ENCODE peak calls at places on chromosomes 7 and 10, in five cellular contexts. One of them, this sample, is unnamed.

GRCh38 chr7:90570373-90570959 is 25.7 kb upstream of the CDK14 start:
- DNase-seq in GM12892: no peak
- DNase-seq in neural progenitor cell: no peak
- DNase-seq in iris pigment epithelial cell: peak
- DNase-seq in lower leg skin: no peak
- DNase-seq in this sample: no peak

GRCh38 chr7:47328392-47329319 is 253.3 kb downstream of the TNS3 start:
- DNase-seq in iris pigment epithelial cell: no peak
- DNase-seq in lower leg skin: no peak
- DNase-seq in GM12892: no peak
- DNase-seq in neural progenitor cell: no peak
- DNase-seq in this sample: no peak

GRCh38 chr10:13717936-13718772 is 131.4 kb downstream of the PRPF18 start:
- DNase-seq in lower leg skin: peak
- DNase-seq in iris pigment epithelial cell: peak
- DNase-seq in neural progenitor cell: no peak
- DNase-seq in GM12892: no peak
- DNase-seq in this sample: no peak

GRCh38 chr10:80356563-80356999 is at the start of the genes DYDC1 and DYDC2:
- DNase-seq in GM12892: no peak
- DNase-seq in neural progenitor cell: peak
- DNase-seq in lower leg skin: no peak
- DNase-seq in iris pigment epithelial cell: peak
- DNase-seq in this sample: peak

GRCh38 chr7:116547347-116547746 is 22.5 kb downstream of the CAV1 start:
- DNase-seq in lower leg skin: no peak
- DNase-seq in neural progenitor cell: no peak
- DNase-seq in iris pigment epithelial cell: peak
- DNase-seq in GM12892: no peak
- DNase-seq in this sample: no peak

GRCh38 chr7:101705327-101705726 is 76.2 kb upstream of the MYL10 start:
- DNase-seq in GM12892: no peak
- DNase-seq in lower leg skin: no peak
- DNase-seq in neural progenitor cell: no peak
- DNase-seq in iris pigment epithelial cell: no peak
- DNase-seq in this sample: no peak

GRCh38 chr7:26910221-26910620 is 45.8 kb upstream of the SKAP2 start:
- DNase-seq in GM12892: no peak
- DNase-seq in neural progenitor cell: no peak
- DNase-seq in iris pigment epithelial cell: peak
- DNase-seq in lower leg skin: no peak
- DNase-seq in this sample: no peak

GRCh38 chr10:44517635-44518034 is 132.7 kb upstream of the CXCL12 start:
- DNase-seq in GM12892: no peak
- DNase-seq in lower leg skin: no peak
- DNase-seq in neural progenitor cell: peak
- DNase-seq in iris pigment epithelial cell: no peak
- DNase-seq in this sample: no peak

GRCh38 chr10:2791774-2792443 is 275.4 kb upstream of the PFKP start:
- DNase-seq in iris pigment epithelial cell: no peak
- DNase-seq in GM12892: no peak
- DNase-seq in lower leg skin: no peak
- DNase-seq in neural progenitor cell: no peak
- DNase-seq in this sample: no peak

GRCh38 chr10:79171504-79171903 is 102.7 kb downstream of the ZMIZ1 start:
- DNase-seq in GM12892: no peak
- DNase-seq in lower leg skin: no peak
- DNase-seq in iris pigment epithelial cell: no peak
- DNase-seq in neural progenitor cell: no peak
- DNase-seq in this sample: no peak

GRCh38 chr7:131369354-131369753 is 41.7 kb downstream of the MKLN1 start:
- DNase-seq in lower leg skin: no peak
- DNase-seq in iris pigment epithelial cell: peak
- DNase-seq in neural progenitor cell: no peak
- DNase-seq in GM12892: no peak
- DNase-seq in this sample: no peak

GRCh38 chr10:96987842-96988175 is 155.7 kb downstream of the LCOR start:
- DNase-seq in lower leg skin: no peak
- DNase-seq in GM12892: no peak
- DNase-seq in neural progenitor cell: no peak
- DNase-seq in iris pigment epithelial cell: no peak
- DNase-seq in this sample: no peak

GRCh38 chr7:116216956-116217570 is 6.7 kb downstream of the TES start:
- DNase-seq in neural progenitor cell: no peak
- DNase-seq in lower leg skin: no peak
- DNase-seq in GM12892: no peak
- DNase-seq in iris pigment epithelial cell: peak
- DNase-seq in this sample: no peak

GRCh38 chr10:47231414-47231813 is 68.6 kb upstream of the GDF10 start:
- DNase-seq in lower leg skin: peak
- DNase-seq in GM12892: no peak
- DNase-seq in iris pigment epithelial cell: no peak
- DNase-seq in neural progenitor cell: no peak
- DNase-seq in this sample: no peak

GRCh38 chr7:36639826-36640225 is 84.5 kb downstream of the AOAH start:
- DNase-seq in GM12892: no peak
- DNase-seq in neural progenitor cell: no peak
- DNase-seq in iris pigment epithelial cell: no peak
- DNase-seq in lower leg skin: no peak
- DNase-seq in this sample: no peak

GRCh38 chr7:98400538-98401427 is at the start of gene BAIAP2L1:
- DNase-seq in neural progenitor cell: peak
- DNase-seq in iris pigment epithelial cell: peak
- DNase-seq in GM12892: peak
- DNase-seq in lower leg skin: peak
- DNase-seq in this sample: peak

GRCh38 chr7:9100289-9100688 is 666.9 kb downstream of the NXPH1 start:
- DNase-seq in neural progenitor cell: no peak
- DNase-seq in lower leg skin: no peak
- DNase-seq in GM12892: no peak
- DNase-seq in iris pigment epithelial cell: no peak
- DNase-seq in this sample: no peak

GRCh38 chr10:126459878-126460481 is 71.7 kb upstream of the ADAM12 start:
- DNase-seq in iris pigment epithelial cell: peak
- DNase-seq in lower leg skin: no peak
- DNase-seq in GM12892: no peak
- DNase-seq in neural progenitor cell: no peak
- DNase-seq in this sample: no peak

GRCh38 chr10:80581469-80581835 is 43.8 kb downstream of the SH2D4B start:
- DNase-seq in neural progenitor cell: no peak
- DNase-seq in lower leg skin: no peak
- DNase-seq in iris pigment epithelial cell: no peak
- DNase-seq in GM12892: no peak
- DNase-seq in this sample: no peak

GRCh38 chr7:54109501-54109900 is 432.7 kb upstream of the VSTM2A start:
- DNase-seq in iris pigment epithelial cell: no peak
- DNase-seq in GM12892: no peak
- DNase-seq in neural progenitor cell: no peak
- DNase-seq in lower leg skin: no peak
- DNase-seq in this sample: no peak

GRCh38 chr7:106982415-106982814 is 62.1 kb upstream of the PRKAR2B start:
- DNase-seq in GM12892: no peak
- DNase-seq in lower leg skin: no peak
- DNase-seq in neural progenitor cell: no peak
- DNase-seq in iris pigment epithelial cell: no peak
- DNase-seq in this sample: no peak

GRCh38 chr10:77405771-77406241 is 231.8 kb downstream of the KCNMA1 start:
- DNase-seq in GM12892: no peak
- DNase-seq in iris pigment epithelial cell: peak
- DNase-seq in lower leg skin: peak
- DNase-seq in neural progenitor cell: peak
- DNase-seq in this sample: no peak

GRCh38 chr7:48242846-48243245 is 71.6 kb downstream of the ABCA13 start:
- DNase-seq in neural progenitor cell: no peak
- DNase-seq in GM12892: no peak
- DNase-seq in lower leg skin: no peak
- DNase-seq in iris pigment epithelial cell: no peak
- DNase-seq in this sample: no peak

GRCh38 chr10:59587756-59588140 is 121.9 kb downstream of the SLC16A9 start:
- DNase-seq in neural progenitor cell: no peak
- DNase-seq in iris pigment epithelial cell: no peak
- DNase-seq in GM12892: no peak
- DNase-seq in lower leg skin: no peak
- DNase-seq in this sample: no peak

GRCh38 chr10:60979667-60980104 is 35.7 kb upstream of the RHOBTB1 start:
- DNase-seq in GM12892: no peak
- DNase-seq in neural progenitor cell: no peak
- DNase-seq in lower leg skin: no peak
- DNase-seq in iris pigment epithelial cell: no peak
- DNase-seq in this sample: no peak

GRCh38 chr7:45642044-45642443 is 67.9 kb downstream of the ADCY1 start:
- DNase-seq in lower leg skin: no peak
- DNase-seq in neural progenitor cell: no peak
- DNase-seq in iris pigment epithelial cell: no peak
- DNase-seq in GM12892: no peak
- DNase-seq in this sample: peak

GRCh38 chr7:6226194-6226799 is 46.1 kb downstream of the CYTH3 start:
- DNase-seq in GM12892: no peak
- DNase-seq in iris pigment epithelial cell: no peak
- DNase-seq in lower leg skin: no peak
- DNase-seq in neural progenitor cell: no peak
- DNase-seq in this sample: no peak

GRCh38 chr10:129853236-129853946 is 110.7 kb downstream of the EBF3 start:
- DNase-seq in neural progenitor cell: no peak
- DNase-seq in GM12892: no peak
- DNase-seq in lower leg skin: no peak
- DNase-seq in iris pigment epithelial cell: peak
- DNase-seq in this sample: no peak

This sample was measured in D721Med.